ENCODE peak calls at places on chromosomes 11 and 22, in six cellular contexts. One of them, this sample, is unnamed.

GRCh38 chr22:42318967-42319366 is 48.5 kb upstream of the TCF20 start:
- DNase-seq in activated gamma-delta T cell: no peak
- DNase-seq in hypothalamus: no peak
- DNase-seq in fibroblast of the aortic adventitia: no peak
- DNase-seq in activated T-cell treated with anti-CD3 and anti-CD28 coated beads, Interleukin-2, amount 50 U/mL, for 48 hours: no peak
- DNase-seq in brain pericyte: no peak
- DNase-seq in this sample: no peak

GRCh38 chr11:20973959-20974358 is 304.6 kb downstream of the NELL1 start:
- DNase-seq in activated gamma-delta T cell: no peak
- DNase-seq in hypothalamus: no peak
- DNase-seq in fibroblast of the aortic adventitia: no peak
- DNase-seq in activated T-cell treated with anti-CD3 and anti-CD28 coated beads, Interleukin-2, amount 50 U/mL, for 48 hours: no peak
- DNase-seq in brain pericyte: no peak
- DNase-seq in this sample: no peak

GRCh38 chr11:128733440-128734115 is 39.7 kb downstream of the FLI1 start:
- DNase-seq in activated gamma-delta T cell: no peak
- DNase-seq in hypothalamus: no peak
- DNase-seq in fibroblast of the aortic adventitia: no peak
- DNase-seq in activated T-cell treated with anti-CD3 and anti-CD28 coated beads, Interleukin-2, amount 50 U/mL, for 48 hours: peak; percentile 63
- DNase-seq in brain pericyte: no peak
- DNase-seq in this sample: no peak

GRCh38 chr11:128246364-128247234 is 340.8 kb downstream of the ETS1 start:
- DNase-seq in activated gamma-delta T cell: no peak
- DNase-seq in hypothalamus: no peak
- DNase-seq in fibroblast of the aortic adventitia: peak; percentile 74
- DNase-seq in activated T-cell treated with anti-CD3 and anti-CD28 coated beads, Interleukin-2, amount 50 U/mL, for 48 hours: no peak
- DNase-seq in brain pericyte: peak; percentile 86
- DNase-seq in this sample: no peak

GRCh38 chr22:45879552-45879949 is 97.4 kb downstream of the WNT7B start:
- DNase-seq in activated gamma-delta T cell: no peak
- DNase-seq in hypothalamus: no peak
- DNase-seq in fibroblast of the aortic adventitia: no peak
- DNase-seq in activated T-cell treated with anti-CD3 and anti-CD28 coated beads, Interleukin-2, amount 50 U/mL, for 48 hours: no peak
- DNase-seq in brain pericyte: no peak
- DNase-seq in this sample: peak; percentile 5

GRCh38 chr11:1636291-1636950 is 6.8 kb downstream of the KRTAP5-5 start:
- DNase-seq in activated gamma-delta T cell: no peak
- DNase-seq in hypothalamus: no peak
- DNase-seq in fibroblast of the aortic adventitia: no peak
- DNase-seq in activated T-cell treated with anti-CD3 and anti-CD28 coated beads, Interleukin-2, amount 50 U/mL, for 48 hours: no peak
- DNase-seq in brain pericyte: no peak
- DNase-seq in this sample: no peak

GRCh38 chr22:42805016-42805997 is 51.8 kb downstream of the ARFGAP3 start:
- DNase-seq in activated gamma-delta T cell: no peak
- DNase-seq in hypothalamus: peak; percentile 60
- DNase-seq in fibroblast of the aortic adventitia: no peak
- DNase-seq in activated T-cell treated with anti-CD3 and anti-CD28 coated beads, Interleukin-2, amount 50 U/mL, for 48 hours: no peak
- DNase-seq in brain pericyte: no peak
- DNase-seq in this sample: no peak

GRCh38 chr11:134716582-134716981 is 304.5 kb upstream of the B3GAT1 start:
- DNase-seq in activated gamma-delta T cell: no peak
- DNase-seq in hypothalamus: no peak
- DNase-seq in fibroblast of the aortic adventitia: no peak
- DNase-seq in activated T-cell treated with anti-CD3 and anti-CD28 coated beads, Interleukin-2, amount 50 U/mL, for 48 hours: no peak
- DNase-seq in brain pericyte: no peak
- DNase-seq in this sample: no peak

GRCh38 chr11:69702239-69702668 is 1.6 kb downstream of the FGF19 start:
- DNase-seq in activated gamma-delta T cell: no peak
- DNase-seq in hypothalamus: no peak
- DNase-seq in fibroblast of the aortic adventitia: no peak
- DNase-seq in activated T-cell treated with anti-CD3 and anti-CD28 coated beads, Interleukin-2, amount 50 U/mL, for 48 hours: no peak
- DNase-seq in brain pericyte: no peak
- DNase-seq in this sample: no peak

GRCh38 chr22:27825174-27825573 is 23.6 kb upstream of the MN1 start:
- DNase-seq in activated gamma-delta T cell: no peak
- DNase-seq in hypothalamus: no peak
- DNase-seq in fibroblast of the aortic adventitia: no peak
- DNase-seq in activated T-cell treated with anti-CD3 and anti-CD28 coated beads, Interleukin-2, amount 50 U/mL, for 48 hours: peak; percentile 51
- DNase-seq in brain pericyte: no peak
- DNase-seq in this sample: no peak

GRCh38 chr22:22248878-22249277 is 4.3 kb downstream of the VPREB1 start:
- DNase-seq in activated gamma-delta T cell: no peak
- DNase-seq in hypothalamus: no peak
- DNase-seq in fibroblast of the aortic adventitia: no peak
- DNase-seq in activated T-cell treated with anti-CD3 and anti-CD28 coated beads, Interleukin-2, amount 50 U/mL, for 48 hours: no peak
- DNase-seq in brain pericyte: no peak
- DNase-seq in this sample: no peak

GRCh38 chr11:10770626-10771254 is 19.7 kb downstream of the CTR9 start:
- DNase-seq in activated gamma-delta T cell: no peak
- DNase-seq in hypothalamus: no peak
- DNase-seq in fibroblast of the aortic adventitia: peak; percentile 59
- DNase-seq in activated T-cell treated with anti-CD3 and anti-CD28 coated beads, Interleukin-2, amount 50 U/mL, for 48 hours: peak; percentile 44
- DNase-seq in brain pericyte: no peak
- DNase-seq in this sample: no peak

GRCh38 chr22:31637938-31638618 is 23.9 kb downstream of the PISD start:
- DNase-seq in activated gamma-delta T cell: no peak
- DNase-seq in hypothalamus: no peak
- DNase-seq in fibroblast of the aortic adventitia: no peak
- DNase-seq in activated T-cell treated with anti-CD3 and anti-CD28 coated beads, Interleukin-2, amount 50 U/mL, for 48 hours: peak; percentile 29
- DNase-seq in brain pericyte: no peak
- DNase-seq in this sample: peak; percentile 83

GRCh38 chr22:22546490-22546889 is 12.6 kb downstream of the PRAME start:
- DNase-seq in activated gamma-delta T cell: no peak
- DNase-seq in hypothalamus: no peak
- DNase-seq in fibroblast of the aortic adventitia: no peak
- DNase-seq in activated T-cell treated with anti-CD3 and anti-CD28 coated beads, Interleukin-2, amount 50 U/mL, for 48 hours: no peak
- DNase-seq in brain pericyte: no peak
- DNase-seq in this sample: no peak

GRCh38 chr11:31711137-31711536 is 100.0 kb downstream of the PAX6 start:
- DNase-seq in activated gamma-delta T cell: no peak
- DNase-seq in hypothalamus: no peak
- DNase-seq in fibroblast of the aortic adventitia: no peak
- DNase-seq in activated T-cell treated with anti-CD3 and anti-CD28 coated beads, Interleukin-2, amount 50 U/mL, for 48 hours: no peak
- DNase-seq in brain pericyte: no peak
- DNase-seq in this sample: no peak

GRCh38 chr11:73200256-73200655 is 17.8 kb upstream of the P2RY2 start:
- DNase-seq in activated gamma-delta T cell: no peak
- DNase-seq in hypothalamus: no peak
- DNase-seq in fibroblast of the aortic adventitia: no peak
- DNase-seq in activated T-cell treated with anti-CD3 and anti-CD28 coated beads, Interleukin-2, amount 50 U/mL, for 48 hours: no peak
- DNase-seq in brain pericyte: no peak
- DNase-seq in this sample: peak; percentile 47

GRCh38 chr11:18330921-18331320 is 8.6 kb downstream of the GTF2H1 start:
- DNase-seq in activated gamma-delta T cell: no peak
- DNase-seq in hypothalamus: no peak
- DNase-seq in fibroblast of the aortic adventitia: no peak
- DNase-seq in activated T-cell treated with anti-CD3 and anti-CD28 coated beads, Interleukin-2, amount 50 U/mL, for 48 hours: no peak
- DNase-seq in brain pericyte: no peak
- DNase-seq in this sample: no peak

GRCh38 chr11:125295922-125296321 is 131.4 kb downstream of the PKNOX2 start:
- DNase-seq in activated gamma-delta T cell: no peak
- DNase-seq in hypothalamus: no peak
- DNase-seq in fibroblast of the aortic adventitia: peak; percentile 37
- DNase-seq in activated T-cell treated with anti-CD3 and anti-CD28 coated beads, Interleukin-2, amount 50 U/mL, for 48 hours: no peak
- DNase-seq in brain pericyte: no peak
- DNase-seq in this sample: no peak

GRCh38 chr11:93560534-93560933 is 17.3 kb upstream of the SMCO4 start:
- DNase-seq in activated gamma-delta T cell: no peak
- DNase-seq in hypothalamus: no peak
- DNase-seq in fibroblast of the aortic adventitia: no peak
- DNase-seq in activated T-cell treated with anti-CD3 and anti-CD28 coated beads, Interleukin-2, amount 50 U/mL, for 48 hours: no peak
- DNase-seq in brain pericyte: no peak
- DNase-seq in this sample: no peak

GRCh38 chr11:94734563-94735275 is 33.4 kb upstream of the AMOTL1 start:
- DNase-seq in activated gamma-delta T cell: no peak
- DNase-seq in hypothalamus: no peak
- DNase-seq in fibroblast of the aortic adventitia: no peak
- DNase-seq in activated T-cell treated with anti-CD3 and anti-CD28 coated beads, Interleukin-2, amount 50 U/mL, for 48 hours: no peak
- DNase-seq in brain pericyte: no peak
- DNase-seq in this sample: no peak

GRCh38 chr22:36384766-36385400 is 2.9 kb downstream of the MYH9 start:
- DNase-seq in activated gamma-delta T cell: no peak
- DNase-seq in hypothalamus: no peak
- DNase-seq in fibroblast of the aortic adventitia: peak; percentile 55
- DNase-seq in activated T-cell treated with anti-CD3 and anti-CD28 coated beads, Interleukin-2, amount 50 U/mL, for 48 hours: peak; percentile 56
- DNase-seq in brain pericyte: no peak
- DNase-seq in this sample: no peak

GRCh38 chr11:120228794-120229384 is 11.1 kb upstream of the POU2F3 start:
- DNase-seq in activated gamma-delta T cell: no peak
- DNase-seq in hypothalamus: no peak
- DNase-seq in fibroblast of the aortic adventitia: no peak
- DNase-seq in activated T-cell treated with anti-CD3 and anti-CD28 coated beads, Interleukin-2, amount 50 U/mL, for 48 hours: no peak
- DNase-seq in brain pericyte: no peak
- DNase-seq in this sample: no peak

GRCh38 chr11:125273519-125274000 is 109.0 kb downstream of the PKNOX2 start:
- DNase-seq in activated gamma-delta T cell: no peak
- DNase-seq in hypothalamus: no peak
- DNase-seq in fibroblast of the aortic adventitia: peak; percentile 48
- DNase-seq in activated T-cell treated with anti-CD3 and anti-CD28 coated beads, Interleukin-2, amount 50 U/mL, for 48 hours: no peak
- DNase-seq in brain pericyte: no peak
- DNase-seq in this sample: no peak

GRCh38 chr11:38718049-38718448 is 2120.0 kb upstream of the RAG2 start:
- DNase-seq in activated gamma-delta T cell: no peak
- DNase-seq in hypothalamus: no peak
- DNase-seq in fibroblast of the aortic adventitia: no peak
- DNase-seq in activated T-cell treated with anti-CD3 and anti-CD28 coated beads, Interleukin-2, amount 50 U/mL, for 48 hours: no peak
- DNase-seq in brain pericyte: no peak
- DNase-seq in this sample: no peak

GRCh38 chr22:30742291-30743256 is 47.9 kb downstream of the OSBP2 start:
- DNase-seq in activated gamma-delta T cell: no peak
- DNase-seq in hypothalamus: no peak
- DNase-seq in fibroblast of the aortic adventitia: no peak
- DNase-seq in activated T-cell treated with anti-CD3 and anti-CD28 coated beads, Interleukin-2, amount 50 U/mL, for 48 hours: peak; percentile 64
- DNase-seq in brain pericyte: no peak
- DNase-seq in this sample: no peak

GRCh38 chr11:132576706-132577105 is 955.6 kb downstream of the OPCML start:
- DNase-seq in activated gamma-delta T cell: no peak
- DNase-seq in hypothalamus: no peak
- DNase-seq in fibroblast of the aortic adventitia: peak; percentile 9
- DNase-seq in activated T-cell treated with anti-CD3 and anti-CD28 coated beads, Interleukin-2, amount 50 U/mL, for 48 hours: no peak
- DNase-seq in brain pericyte: peak; percentile 80
- DNase-seq in this sample: no peak

GRCh38 chr11:34281256-34281655 is 76.6 kb downstream of the ABTB2 start:
- DNase-seq in activated gamma-delta T cell: no peak
- DNase-seq in hypothalamus: no peak
- DNase-seq in fibroblast of the aortic adventitia: peak; percentile 64
- DNase-seq in activated T-cell treated with anti-CD3 and anti-CD28 coated beads, Interleukin-2, amount 50 U/mL, for 48 hours: no peak
- DNase-seq in brain pericyte: no peak
- DNase-seq in this sample: no peak

GRCh38 chr22:40024201-40025061 is 29.7 kb downstream of the FAM83F start:
- DNase-seq in activated gamma-delta T cell: no peak
- DNase-seq in hypothalamus: peak; percentile 26
- DNase-seq in fibroblast of the aortic adventitia: peak; percentile 59
- DNase-seq in activated T-cell treated with anti-CD3 and anti-CD28 coated beads, Interleukin-2, amount 50 U/mL, for 48 hours: peak; percentile 76
- DNase-seq in brain pericyte: no peak
- DNase-seq in this sample: no peak

GRCh38 chr22:35883028-35883620 is 145.5 kb downstream of the RBFOX2 start:
- DNase-seq in activated gamma-delta T cell: no peak
- DNase-seq in hypothalamus: no peak
- DNase-seq in fibroblast of the aortic adventitia: peak; percentile 55
- DNase-seq in activated T-cell treated with anti-CD3 and anti-CD28 coated beads, Interleukin-2, amount 50 U/mL, for 48 hours: no peak
- DNase-seq in brain pericyte: no peak
- DNase-seq in this sample: no peak

GRCh38 chr11:130020323-130020722 is 17.7 kb upstream of the PRDM10 start:
- DNase-seq in activated gamma-delta T cell: no peak
- DNase-seq in hypothalamus: no peak
- DNase-seq in fibroblast of the aortic adventitia: peak; percentile 63
- DNase-seq in activated T-cell treated with anti-CD3 and anti-CD28 coated beads, Interleukin-2, amount 50 U/mL, for 48 hours: no peak
- DNase-seq in brain pericyte: no peak
- DNase-seq in this sample: no peak

GRCh38 chr11:113974741-113975470 is at the start of gene HTR3A:
- DNase-seq in activated gamma-delta T cell: no peak
- DNase-seq in hypothalamus: no peak
- DNase-seq in fibroblast of the aortic adventitia: peak; percentile 2
- DNase-seq in activated T-cell treated with anti-CD3 and anti-CD28 coated beads, Interleukin-2, amount 50 U/mL, for 48 hours: no peak
- DNase-seq in brain pericyte: no peak
- DNase-seq in this sample: no peak

GRCh38 chr11:111012497-111012896 is 233.0 kb upstream of the POU2AF2 start:
- DNase-seq in activated gamma-delta T cell: no peak
- DNase-seq in hypothalamus: no peak
- DNase-seq in fibroblast of the aortic adventitia: no peak
- DNase-seq in activated T-cell treated with anti-CD3 and anti-CD28 coated beads, Interleukin-2, amount 50 U/mL, for 48 hours: no peak
- DNase-seq in brain pericyte: no peak
- DNase-seq in this sample: no peak

GRCh38 chr11:130825621-130826020 is 90.7 kb downstream of the SNX19 start:
- DNase-seq in activated gamma-delta T cell: no peak
- DNase-seq in hypothalamus: no peak
- DNase-seq in fibroblast of the aortic adventitia: peak; percentile 64
- DNase-seq in activated T-cell treated with anti-CD3 and anti-CD28 coated beads, Interleukin-2, amount 50 U/mL, for 48 hours: no peak
- DNase-seq in brain pericyte: no peak
- DNase-seq in this sample: no peak